ENCODE peak calls at places on chromosomes 7 and 10, in nine cellular contexts. A, J, V, N, Z, L, X, B and F are unnamed samples.

GRCh38 chr7:55085511-55086412 is 66.9 kb downstream of the EGFR start:
- DNase-seq in A (no peak), J (no peak), V (no peak), N (no peak), Z (no peak), L (no peak), X (no peak), B (no peak), F (no peak)

GRCh38 chr7:137953043-137953691 is 48.7 kb downstream of the CREB3L2 start:
- DNase-seq in A (no peak), J (no peak), V (no peak), N (peak), Z (no peak), L (no peak), X (no peak), B (no peak), F (no peak)

GRCh38 chr10:25226775-25227682 is 52.2 kb downstream of the GPR158 start:
- DNase-seq in A (no peak), J (no peak), V (peak), N (peak), Z (peak), L (no peak), X (peak), B (no peak), F (no peak)

GRCh38 chr10:21707498-21707897 is 173.5 kb downstream of the MLLT10 start:
- DNase-seq in A (no peak), J (no peak), V (no peak), N (no peak), Z (no peak), L (no peak), X (no peak), B (no peak), F (no peak)

GRCh38 chr7:64515330-64515729 is 47.5 kb downstream of the ZNF680 start:
- DNase-seq in A (no peak), J (no peak), V (no peak), N (no peak), Z (no peak), L (no peak), X (no peak), B (no peak), F (no peak)

GRCh38 chr10:33326897-33327296 is 7.6 kb downstream of the NRP1 start:
- DNase-seq in A (no peak), J (no peak), V (no peak), N (no peak), Z (no peak), L (no peak), X (no peak), B (no peak), F (no peak)

GRCh38 chr10:34479520-34480179 is 335.4 kb downstream of the PARD3 start:
- DNase-seq in A (no peak), J (no peak), V (peak), N (no peak), Z (no peak), L (no peak), X (no peak), B (no peak), F (no peak)

GRCh38 chr7:42272793-42273665 is 36.0 kb upstream of the GLI3 start:
- DNase-seq in A (no peak), J (no peak), V (no peak), N (peak), Z (no peak), L (no peak), X (no peak), B (no peak), F (no peak)

GRCh38 chr7:16644987-16645592 is 464 bp downstream of the ANKMY2 start:
- DNase-seq in A (no peak), J (peak), V (peak), N (no peak), Z (peak), L (peak), X (peak), B (no peak), F (peak)

GRCh38 chr7:16644157-16644556 is 1.4 kb downstream of the ANKMY2 start:
- DNase-seq in A (no peak), J (no peak), V (no peak), N (no peak), Z (no peak), L (no peak), X (no peak), B (no peak), F (no peak)

GRCh38 chr7:16645593-16646426 is at the start of the genes ANKMY2 and BZW2:
- DNase-seq in A (peak), J (peak), V (peak), N (peak), Z (peak), L (peak), X (peak), B (peak), F (peak)

GRCh38 chr7:16646427-16647081 is 573 bp downstream of the BZW2 start:
- DNase-seq in A (no peak), J (no peak), V (peak), N (no peak), Z (peak), L (no peak), X (peak), B (no peak), F (no peak)

DNA sequence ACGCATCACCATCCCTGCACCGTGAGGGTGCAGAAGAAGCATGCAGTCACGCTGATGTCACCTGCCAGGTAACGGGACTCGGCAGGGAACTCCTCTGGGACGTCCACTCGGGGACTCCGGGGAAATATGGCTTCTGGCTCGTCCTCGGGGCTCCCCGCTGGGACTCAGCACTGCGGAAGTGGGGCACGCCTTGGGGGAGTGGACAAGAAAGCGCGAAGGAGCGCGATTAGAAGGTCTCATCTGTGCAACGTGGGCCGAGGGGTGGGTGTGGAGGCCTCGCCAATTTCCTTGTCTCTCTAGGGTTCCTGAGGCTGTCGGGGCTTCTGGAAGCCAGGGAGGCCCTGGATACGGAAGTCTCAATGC is 949 bp downstream of the ANKMY2 start:
- DNase-seq in A (peak), J (peak), V (peak), N (peak), Z (peak), L (peak), X (peak), B (peak), F (peak)
- TF ChIP-seq POLR2A in A (no peak), J (peak), V (no peak), N (no peak), Z (no peak), L (no peak), X (peak), B (no peak), F (no peak)

GRCh38 chr10:29250066-29250465 is 38.8 kb upstream of the LYZL1 start:
- DNase-seq in A (no peak), J (no peak), V (no peak), N (no peak), Z (no peak), L (no peak), X (no peak), B (no peak), F (no peak)
- TF ChIP-seq CTCF in A (no peak), J (no peak), V (no peak), N (no peak), Z (no peak), L (no peak), X (no peak), B (no peak), F (no peak)

GRCh38 chr10:23521735-23522134 is 82.9 kb downstream of the OTUD1 start:
- DNase-seq in A (no peak), J (no peak), V (no peak), N (no peak), Z (no peak), L (no peak), X (no peak), B (no peak), F (no peak)

GRCh38 chr10:23522345-23522744 is 83.5 kb downstream of the OTUD1 start:
- DNase-seq in A (no peak), J (no peak), V (no peak), N (no peak), Z (no peak), L (no peak), X (no peak), B (no peak), F (no peak)

GRCh38 chr10:23512355-23513058 is 73.6 kb downstream of the OTUD1 start:
- DNase-seq in A (no peak), J (peak), V (no peak), N (peak), Z (no peak), L (no peak), X (peak), B (no peak), F (no peak)

GRCh38 chr10:23514321-23514720 is 75.4 kb downstream of the OTUD1 start:
- DNase-seq in A (no peak), J (no peak), V (no peak), N (no peak), Z (no peak), L (no peak), X (no peak), B (no peak), F (no peak)

GRCh38 chr10:23517155-23517554 is 78.3 kb downstream of the OTUD1 start:
- DNase-seq in A (no peak), J (no peak), V (no peak), N (no peak), Z (no peak), L (no peak), X (no peak), B (no peak), F (no peak)
- H3K4me3 ChIP-seq in A (no peak), J (no peak), V (no peak), N (no peak), Z (no peak), L (no peak), X (no peak), B (no peak), F (no peak)

GRCh38 chr7:100126931-100127865 is at the start of gene MBLAC1:
- DNase-seq in A (peak), J (peak), V (peak), N (peak), Z (peak), L (peak), X (peak), B (peak), F (peak)
- TF ChIP-seq POLR2A in A (no peak), J (peak), V (no peak), N (peak), Z (no peak), L (peak), X (peak), B (no peak), F (no peak)

DNA sequence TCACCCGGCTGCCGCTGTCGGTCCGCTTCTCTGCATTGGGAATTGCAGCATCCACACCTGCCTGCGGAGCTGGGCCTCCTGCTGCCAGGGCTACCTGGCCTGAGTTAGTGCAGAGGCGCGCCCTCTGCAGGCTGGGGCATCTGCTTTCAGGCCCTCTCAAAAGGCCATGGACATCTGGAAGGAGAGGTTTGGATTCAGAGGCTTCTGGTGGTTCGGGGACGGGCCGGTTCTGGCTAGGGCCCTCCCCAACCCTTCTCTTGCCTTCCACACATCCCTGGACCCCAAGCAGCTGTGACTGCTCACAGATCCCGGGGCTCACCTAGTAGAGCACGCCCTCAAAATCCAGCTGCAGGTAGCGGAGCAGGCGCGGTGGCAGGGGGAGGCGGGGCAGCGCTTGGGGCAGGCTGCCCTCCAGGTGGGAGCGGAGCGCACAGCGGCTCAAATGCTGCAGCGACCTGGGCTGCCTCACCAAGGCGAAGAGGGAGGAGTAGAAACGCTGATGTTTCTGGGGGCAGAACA is 8.4 kb upstream of the GBX1 start:
- DNase-seq in A (no peak), J (no peak), V (peak), N (no peak), Z (no peak), L (no peak), X (no peak), B (no peak), F (no peak)
- TF ChIP-seq CTCF in A (no peak), J (no peak), V (no peak), N (no peak), Z (no peak), L (no peak), X (no peak), B (no peak), F (no peak)

GRCh38 chr7:90755041-90755440 is 158.9 kb downstream of the CDK14 start:
- DNase-seq in A (no peak), J (no peak), V (no peak), N (no peak), Z (no peak), L (no peak), X (no peak), B (no peak), F (no peak)
- H3K4me3 ChIP-seq in A (no peak), J (no peak), V (no peak), N (no peak), Z (no peak), L (no peak), X (no peak), B (no peak), F (no peak)

GRCh38 chr10:132551093-132551807 is 13.7 kb downstream of the INPP5A start:
- DNase-seq in A (no peak), J (no peak), V (peak), N (no peak), Z (no peak), L (peak), X (no peak), B (no peak), F (no peak)
- TF ChIP-seq POLR2A in A (no peak), J (no peak), V (no peak), N (no peak), Z (no peak), L (no peak), X (no peak), B (no peak), F (no peak)

GRCh38 chr10:23516530-23516929 is 77.7 kb downstream of the OTUD1 start:
- DNase-seq in A (no peak), J (no peak), V (no peak), N (peak), Z (no peak), L (no peak), X (peak), B (no peak), F (no peak)
- TF ChIP-seq CTCF in A (peak), J (peak), V (peak), N (peak), Z (peak), L (peak), X (peak), B (no peak), F (no peak)

GRCh38 chr7:100824499-100825214 is 2.7 kb downstream of the EPHB4 start:
- DNase-seq in A (peak), J (no peak), V (peak), N (no peak), Z (no peak), L (no peak), X (no peak), B (peak), F (no peak)
- H3K4me3 ChIP-seq in A (peak), J (no peak), V (peak), N (peak), Z (no peak), L (no peak), X (no peak), B (peak), F (peak)